ENCODE peak calls at places on chromosomes 3 and 15, in ten cellular contexts. Y, F, W, P, G, M, T, R, V and K are unnamed samples.

GRCh38 chr3:50245831-50246516 is 10.0 kb downstream of the GNAI2 start:
- DNase-seq in Y (peak), F (peak), W (peak), P (peak), G (peak), M (peak), T (peak), R (no peak), V (peak), K (peak)

GRCh38 chr3:107117922-107118576 is 259.2 kb upstream of the CCDC54 start:
- DNase-seq in Y (no peak), F (no peak), W (peak), P (no peak), G (no peak), M (peak), T (no peak), R (peak), V (peak), K (no peak)

GRCh38 chr3:169751875-169752274 is 13.0 kb downstream of the TERC start:
- DNase-seq in Y (no peak), F (no peak), W (no peak), P (no peak), G (no peak), M (no peak), T (no peak), R (no peak), V (no peak), K (no peak)

GRCh38 chr3:149080011-149080698 is 6.2 kb downstream of the HLTF start:
- DNase-seq in Y (no peak), F (no peak), W (peak), P (no peak), G (no peak), M (peak), T (no peak), R (no peak), V (no peak), K (no peak)

GRCh38 chr3:111695584-111696213 is 100.6 kb upstream of the ZBED2 start:
- DNase-seq in Y (no peak), F (no peak), W (peak), P (no peak), G (peak), M (peak), T (no peak), R (no peak), V (no peak), K (no peak)

GRCh38 chr3:122992628-122993570 is 34.7 kb downstream of the SEMA5B start:
- DNase-seq in Y (no peak), F (peak), W (no peak), P (no peak), G (no peak), M (no peak), T (no peak), R (no peak), V (peak), K (peak)

GRCh38 chr15:52730163-52730562 is 51.0 kb upstream of the ATOSA start:
- DNase-seq in Y (no peak), F (no peak), W (peak), P (no peak), G (peak), M (peak), T (no peak), R (no peak), V (no peak), K (no peak)

GRCh38 chr3:105639131-105639530 is 229.7 kb downstream of the CBLB start:
- DNase-seq in Y (no peak), F (no peak), W (no peak), P (no peak), G (no peak), M (no peak), T (no peak), R (no peak), V (no peak), K (no peak)

GRCh38 chr3:128714887-128715496 is 11.0 kb upstream of the RAB7A start:
- DNase-seq in Y (no peak), F (peak), W (no peak), P (no peak), G (no peak), M (no peak), T (no peak), R (no peak), V (no peak), K (no peak)

GRCh38 chr15:77186518-77187095 is 115.7 kb upstream of the TSPAN3 start:
- DNase-seq in Y (no peak), F (no peak), W (peak), P (no peak), G (no peak), M (peak), T (no peak), R (no peak), V (no peak), K (no peak)

GRCh38 chr3:133448478-133449122 is 48.7 kb downstream of the BFSP2 start:
- DNase-seq in Y (no peak), F (no peak), W (no peak), P (no peak), G (no peak), M (no peak), T (no peak), R (no peak), V (no peak), K (no peak)

GRCh38 chr15:59349715-59350420 is 22.8 kb downstream of the MYO1E start:
- DNase-seq in Y (no peak), F (no peak), W (peak), P (peak), G (peak), M (peak), T (peak), R (peak), V (no peak), K (no peak)

GRCh38 chr3:113758389-113759029 is 11.7 kb downstream of the ATP6V1A start:
- DNase-seq in Y (no peak), F (no peak), W (no peak), P (no peak), G (no peak), M (peak), T (no peak), R (no peak), V (no peak), K (no peak)

GRCh38 chr15:68421798-68422402 is 10.1 kb downstream of the ITGA11 start:
- DNase-seq in Y (no peak), F (no peak), W (no peak), P (no peak), G (no peak), M (no peak), T (no peak), R (no peak), V (no peak), K (no peak)

GRCh38 chr3:14125193-14126016 is 553 bp downstream of the TMEM43 start:
- DNase-seq in Y (peak), F (peak), W (peak), P (peak), G (peak), M (peak), T (no peak), R (no peak), V (peak), K (no peak)

GRCh38 chr3:123028233-123028828 is 768 bp upstream of the SEMA5B start:
- DNase-seq in Y (no peak), F (peak), W (peak), P (no peak), G (peak), M (peak), T (no peak), R (peak), V (peak), K (no peak)

GRCh38 chr15:81189583-81190283 is 6.9 kb upstream of the IL16 start:
- DNase-seq in Y (peak), F (peak), W (no peak), P (peak), G (no peak), M (peak), T (no peak), R (no peak), V (peak), K (peak)

GRCh38 chr3:49006591-49007067 is 562 bp upstream of the WDR6 start:
- DNase-seq in Y (no peak), F (peak), W (peak), P (no peak), G (no peak), M (peak), T (no peak), R (no peak), V (peak), K (peak)

GRCh38 chr3:149448331-149448831 is 26.1 kb upstream of the TM4SF4 start:
- DNase-seq in Y (no peak), F (no peak), W (peak), P (no peak), G (peak), M (peak), T (no peak), R (no peak), V (no peak), K (no peak)

GRCh38 chr15:70375006-70375409 is 277.3 kb upstream of the TLE3 start:
- DNase-seq in Y (no peak), F (peak), W (no peak), P (no peak), G (peak), M (peak), T (peak), R (no peak), V (peak), K (no peak)

GRCh38 chr3:39064646-39065045 is 12.8 kb downstream of the WDR48 start:
- DNase-seq in Y (no peak), F (no peak), W (no peak), P (no peak), G (no peak), M (no peak), T (no peak), R (no peak), V (no peak), K (no peak)

GRCh38 chr3:71173421-71173975 is 410.0 kb downstream of the FOXP1 start:
- DNase-seq in Y (no peak), F (no peak), W (no peak), P (no peak), G (no peak), M (peak), T (no peak), R (no peak), V (no peak), K (no peak)

DNA sequence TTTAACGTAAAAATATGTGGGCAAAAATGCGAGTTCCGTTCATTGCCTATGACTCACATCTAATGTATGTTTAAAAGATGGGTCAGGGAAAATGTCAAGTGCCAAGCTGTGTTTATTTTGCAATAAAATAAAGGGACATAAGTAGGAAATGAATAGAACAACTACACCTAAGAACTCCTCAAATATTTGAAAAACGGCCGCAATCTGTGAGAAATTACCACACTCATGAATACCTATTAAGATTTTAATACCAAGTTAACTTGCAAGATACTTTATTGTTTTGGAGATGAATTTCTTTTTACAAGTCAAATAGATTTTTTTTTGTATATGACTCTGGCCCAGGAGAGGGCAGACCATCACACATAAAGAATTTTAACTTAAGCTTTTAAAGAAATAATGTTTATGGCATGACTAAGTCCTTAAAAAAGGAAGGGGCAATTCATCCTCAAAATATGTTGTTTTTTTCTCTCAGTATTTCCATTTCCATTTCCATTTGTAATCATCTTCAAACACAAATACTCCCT is 152.7 kb downstream of the SUCNR1 start:
- DNase-seq in Y (no peak), F (no peak), W (peak), P (no peak), G (peak), M (peak), T (no peak), R (peak), V (no peak), K (no peak)
- H3K27ac ChIP-seq in Y (no peak), F (peak), W (peak), P (no peak), G (peak), M (no peak), T (no peak), R (no peak), V (no peak), K (no peak)

GRCh38 chr15:60390931-60391501 is 6.8 kb downstream of the ANXA2 start:
- DNase-seq in Y (no peak), F (peak), W (peak), P (peak), G (peak), M (peak), T (peak), R (no peak), V (peak), K (peak)
- H3K4me3 ChIP-seq in Y (peak), F (no peak), W (no peak), P (no peak), G (no peak), M (no peak), T (peak), R (peak), V (no peak), K (peak)

DNA sequence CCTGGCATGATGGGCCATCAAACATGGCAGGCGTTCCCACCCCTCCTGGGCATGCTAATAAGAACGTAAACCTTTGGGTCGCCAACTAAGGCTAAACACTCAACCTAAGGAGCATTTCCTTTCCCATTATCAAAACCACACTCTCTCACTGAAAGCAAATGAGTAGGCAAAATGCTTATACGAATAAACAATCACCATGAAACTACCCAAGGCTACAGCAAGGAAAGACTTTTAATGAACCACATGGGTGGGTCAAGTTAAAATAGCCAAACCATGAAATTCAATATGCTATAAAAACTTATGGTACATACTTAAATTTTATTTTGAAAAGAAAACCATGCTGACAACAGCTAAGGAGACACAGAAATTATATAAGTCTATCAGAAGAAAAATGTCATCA is 180.6 kb downstream of the OSBPL10 start:
- DNase-seq in Y (no peak), F (no peak), W (no peak), P (no peak), G (no peak), M (no peak), T (no peak), R (no peak), V (no peak), K (no peak)
- H3K27ac ChIP-seq in Y (no peak), F (no peak), W (no peak), P (no peak), G (no peak), M (no peak), T (no peak), R (no peak), V (no peak), K (no peak)

DNA sequence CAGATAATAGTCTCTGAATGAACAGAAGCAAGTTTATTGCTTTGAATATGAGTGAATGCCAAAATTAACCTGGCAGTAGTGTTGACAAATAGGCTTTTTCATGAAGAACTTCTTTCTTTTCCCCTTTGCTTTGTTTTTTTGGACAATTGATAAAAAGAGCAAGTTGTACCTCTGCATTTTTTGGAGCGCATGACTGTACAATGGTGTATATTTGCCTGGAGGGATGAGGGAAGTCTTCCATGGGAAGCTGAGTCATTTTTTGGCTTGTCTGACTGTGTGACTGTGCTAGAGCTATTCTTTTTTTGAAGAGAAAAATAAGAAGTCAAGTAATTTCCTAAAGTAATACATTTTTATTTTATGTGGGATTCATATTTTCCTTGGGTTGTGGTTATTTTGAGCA is 186.9 kb downstream of the KLHL25 start:
- DNase-seq in Y (no peak), F (no peak), W (peak), P (no peak), G (peak), M (peak), T (no peak), R (peak), V (no peak), K (no peak)
- H3K4me3 ChIP-seq in Y (no peak), F (no peak), W (no peak), P (no peak), G (peak), M (no peak), T (peak), R (no peak), V (no peak), K (no peak)

GRCh38 chr15:44159492-44159891 is 35.6 kb downstream of the FRMD5 start:
- DNase-seq in Y (no peak), F (no peak), W (no peak), P (no peak), G (no peak), M (no peak), T (no peak), R (no peak), V (no peak), K (no peak)
- H3K27ac ChIP-seq in Y (no peak), F (no peak), W (no peak), P (no peak), G (no peak), M (no peak), T (no peak), R (peak), V (no peak), K (no peak)

GRCh38 chr3:66386925-66387650 is 113.7 kb downstream of the LRIG1 start:
- DNase-seq in Y (no peak), F (no peak), W (no peak), P (no peak), G (no peak), M (no peak), T (no peak), R (no peak), V (no peak), K (no peak)
- H3K4me3 ChIP-seq in Y (no peak), F (no peak), W (no peak), P (no peak), G (no peak), M (no peak), T (no peak), R (no peak), V (no peak), K (no peak)

GRCh38 chr15:71626596-71627088 is 183.7 kb upstream of the NR2E3 start:
- DNase-seq in Y (no peak), F (no peak), W (no peak), P (no peak), G (no peak), M (no peak), T (no peak), R (no peak), V (no peak), K (no peak)

GRCh38 chr15:71629761-71630499 is 180.4 kb upstream of the NR2E3 start:
- DNase-seq in Y (no peak), F (no peak), W (no peak), P (no peak), G (no peak), M (no peak), T (no peak), R (no peak), V (no peak), K (no peak)

GRCh38 chr15:71627188-71627587 is 183.2 kb upstream of the NR2E3 start:
- DNase-seq in Y (no peak), F (no peak), W (no peak), P (no peak), G (no peak), M (no peak), T (no peak), R (no peak), V (no peak), K (no peak)

GRCh38 chr15:71627604-71628003 is 182.8 kb upstream of the NR2E3 start:
- DNase-seq in Y (no peak), F (no peak), W (no peak), P (no peak), G (no peak), M (no peak), T (no peak), R (no peak), V (no peak), K (no peak)

DNA sequence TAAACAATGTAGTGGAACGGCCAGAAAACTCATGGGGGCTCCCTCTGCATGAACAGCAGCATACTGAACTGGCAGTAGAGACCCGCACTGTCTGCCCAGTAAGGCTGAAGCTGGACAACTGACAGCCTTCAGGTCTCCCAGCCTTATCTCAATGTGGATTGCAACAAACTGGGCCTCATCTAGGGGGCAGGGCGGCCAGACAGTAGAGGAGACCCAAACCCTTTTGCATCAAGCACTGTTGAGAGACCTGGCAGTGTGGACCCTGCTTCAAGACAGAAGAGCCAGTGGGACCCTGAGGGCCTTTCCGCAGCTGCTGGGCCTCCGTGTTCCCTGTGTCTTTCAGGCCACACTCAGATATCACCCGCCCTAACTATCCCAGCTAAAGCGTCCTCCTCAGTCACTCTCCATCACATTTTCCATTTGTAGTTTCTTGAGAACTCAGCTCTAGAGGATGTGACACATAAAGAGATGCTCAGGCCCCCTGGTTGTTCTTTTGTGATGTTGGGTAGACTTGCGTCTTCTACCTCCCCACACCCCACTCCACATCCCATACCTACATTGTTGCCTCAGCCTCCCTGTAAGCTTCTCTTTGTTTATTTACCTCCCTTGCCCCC is 181.1 kb upstream of the NR2E3 start:
- DNase-seq in Y (no peak), F (no peak), W (no peak), P (no peak), G (no peak), M (no peak), T (no peak), R (no peak), V (peak), K (no peak)
- H3K27ac ChIP-seq in Y (no peak), F (no peak), W (no peak), P (no peak), G (no peak), M (peak), T (no peak), R (no peak), V (no peak), K (no peak)

GRCh38 chr3:100629728-100630127 is 20.3 kb downstream of the ADGRG7 start:
- DNase-seq in Y (no peak), F (no peak), W (peak), P (no peak), G (peak), M (peak), T (no peak), R (no peak), V (no peak), K (no peak)
- H3K4me3 ChIP-seq in Y (no peak), F (no peak), W (no peak), P (no peak), G (no peak), M (no peak), T (no peak), R (no peak), V (no peak), K (no peak)